ENCODE peak calls at places on chromosomes 4 and X, in five cellular contexts. U is astrocyte, N is adrenal gland, H is psoas muscle, K is mesendoderm. V is an unnamed sample. For H3K4me1, the result is how much of the 10 kb centered on the place peaks cover.

GRCh38 chr4:27628609-27629008 is 768.0 kb downstream of the STIM2 start:
- DNase-seq in U (no peak), N (no peak), H (no peak), K (no peak), V (no peak)

GRCh38 chrX:123590842-123591491 is 141.9 kb downstream of the THOC2 start:
- DNase-seq in U (peak), N (no peak), H (no peak), K (no peak), V (no peak)

GRCh38 chr4:186942745-186943606 is 219.3 kb upstream of the FAT1 start:
- DNase-seq in U (no peak), N (no peak), H (no peak), K (no peak), V (peak)

GRCh38 chrX:34559325-34559724 is 97.8 kb downstream of the TMEM47 start:
- DNase-seq in U (peak), N (no peak), H (no peak), K (no peak), V (no peak)

GRCh38 chrX:38754102-38754790 is 47.0 kb upstream of the MID1IP1 start:
- DNase-seq in U (peak), N (peak), H (no peak), K (peak), V (no peak)

GRCh38 chr4:23166919-23167318 is 474.2 kb downstream of the GBA3 start:
- DNase-seq in U (no peak), N (no peak), H (no peak), K (no peak), V (no peak)

GRCh38 chr4:63983224-63983623 is 426.0 kb downstream of the TECRL start:
- DNase-seq in U (no peak), N (no peak), H (no peak), K (no peak), V (no peak)

GRCh38 chr4:114599231-114600065 is 841 bp downstream of the UGT8 start:
- DNase-seq in U (peak), N (no peak), H (no peak), K (peak), V (peak)

GRCh38 chr4:1939664-1940509 is 68.7 kb downstream of the NSD2 start:
- DNase-seq in U (peak), N (no peak), H (no peak), K (no peak), V (peak)

GRCh38 chrX:22300130-22300529 is 27.4 kb downstream of the CBLL2 start:
- DNase-seq in U (peak), N (peak), H (no peak), K (peak), V (no peak)

GRCh38 chr4:164926301-164926700 is 49.3 kb downstream of the APELA start:
- DNase-seq in U (no peak), N (no peak), H (no peak), K (no peak), V (no peak)

GRCh38 chr4:177861551-177862094 is 419.4 kb upstream of the AGA start:
- DNase-seq in U (no peak), N (no peak), H (no peak), K (no peak), V (peak)

GRCh38 chr4:73836373-73837269 is at the start of gene CXCL6:
- DNase-seq in U (no peak), N (peak), H (peak), K (peak), V (peak)

GRCh38 chr4:142366821-142367220 is 479.3 kb downstream of the INPP4B start:
- DNase-seq in U (no peak), N (no peak), H (no peak), K (peak), V (no peak)

GRCh38 chrX:1231850-1232505 is 19.5 kb upstream of the CRLF2 start:
- DNase-seq in U (no peak), N (no peak), H (no peak), K (no peak), V (no peak)

GRCh38 chrX:154019633-154020499 is at the start of gene IRAK1:
- DNase-seq in U (no peak), N (no peak), H (peak), K (peak), V (peak)

GRCh38 chr4:110621839-110622751 is 782 bp downstream of the PITX2 start:
- DNase-seq in U (no peak), N (no peak), H (no peak), K (peak), V (peak)

GRCh38 chr4:188780686-188781085 is 641.4 kb downstream of the TRIML1 start:
- DNase-seq in U (no peak), N (no peak), H (no peak), K (no peak), V (no peak)

GRCh38 chr4:188780028-188780427 is 640.8 kb downstream of the TRIML1 start:
- DNase-seq in U (no peak), N (no peak), H (no peak), K (peak), V (no peak)

GRCh38 chr4:188781655-188782054 is 642.4 kb downstream of the TRIML1 start:
- DNase-seq in U (no peak), N (no peak), H (no peak), K (peak), V (no peak)

GRCh38 chr4:188779586-188779985 is 640.3 kb downstream of the TRIML1 start:
- DNase-seq in U (no peak), N (no peak), H (no peak), K (no peak), V (no peak)

DNA sequence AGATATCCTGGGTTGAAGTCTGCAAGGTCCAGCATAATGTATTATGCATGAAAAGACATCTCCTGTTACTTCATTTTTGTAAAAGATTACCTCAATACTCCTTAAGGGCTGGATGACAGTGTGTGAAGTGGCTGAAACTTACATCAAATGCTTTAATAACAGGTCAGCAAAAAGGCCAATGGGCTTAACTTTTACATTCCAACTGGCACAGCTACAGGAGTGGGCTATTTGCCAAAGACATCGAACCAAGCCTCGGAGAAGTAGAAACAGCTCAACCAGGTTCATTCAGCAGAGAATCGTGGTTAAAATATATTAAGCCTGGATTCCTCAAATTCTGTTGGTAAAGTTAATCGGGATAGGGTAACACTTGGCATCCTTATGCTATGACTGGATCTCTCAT is 639.6 kb downstream of the TRIML1 start:
- DNase-seq in U (no peak), N (no peak), H (no peak), K (no peak), V (no peak)
- H3K4me1 ChIP-seq in U (under half), N (under half), H (under half), K (under half), V (under half)

GRCh38 chr4:153668647-153669046 is 15.4 kb upstream of the TLR2 start:
- DNase-seq in U (peak), N (no peak), H (no peak), K (no peak), V (no peak)

GRCh38 chr4:153669838-153670237 is 14.2 kb upstream of the TLR2 start:
- DNase-seq in U (no peak), N (no peak), H (no peak), K (no peak), V (no peak)
- H3K27ac ChIP-seq in U (no peak), N (no peak), H (no peak), K (no peak), V (no peak)

GRCh38 chr4:173211838-173212237 is 43.2 kb downstream of the GALNT7 start:
- DNase-seq in U (peak), N (no peak), H (no peak), K (peak), V (no peak)
- H3K4me1 ChIP-seq in U (under half), N (under half), H (under half), K (under half), V (under half)

DNA sequence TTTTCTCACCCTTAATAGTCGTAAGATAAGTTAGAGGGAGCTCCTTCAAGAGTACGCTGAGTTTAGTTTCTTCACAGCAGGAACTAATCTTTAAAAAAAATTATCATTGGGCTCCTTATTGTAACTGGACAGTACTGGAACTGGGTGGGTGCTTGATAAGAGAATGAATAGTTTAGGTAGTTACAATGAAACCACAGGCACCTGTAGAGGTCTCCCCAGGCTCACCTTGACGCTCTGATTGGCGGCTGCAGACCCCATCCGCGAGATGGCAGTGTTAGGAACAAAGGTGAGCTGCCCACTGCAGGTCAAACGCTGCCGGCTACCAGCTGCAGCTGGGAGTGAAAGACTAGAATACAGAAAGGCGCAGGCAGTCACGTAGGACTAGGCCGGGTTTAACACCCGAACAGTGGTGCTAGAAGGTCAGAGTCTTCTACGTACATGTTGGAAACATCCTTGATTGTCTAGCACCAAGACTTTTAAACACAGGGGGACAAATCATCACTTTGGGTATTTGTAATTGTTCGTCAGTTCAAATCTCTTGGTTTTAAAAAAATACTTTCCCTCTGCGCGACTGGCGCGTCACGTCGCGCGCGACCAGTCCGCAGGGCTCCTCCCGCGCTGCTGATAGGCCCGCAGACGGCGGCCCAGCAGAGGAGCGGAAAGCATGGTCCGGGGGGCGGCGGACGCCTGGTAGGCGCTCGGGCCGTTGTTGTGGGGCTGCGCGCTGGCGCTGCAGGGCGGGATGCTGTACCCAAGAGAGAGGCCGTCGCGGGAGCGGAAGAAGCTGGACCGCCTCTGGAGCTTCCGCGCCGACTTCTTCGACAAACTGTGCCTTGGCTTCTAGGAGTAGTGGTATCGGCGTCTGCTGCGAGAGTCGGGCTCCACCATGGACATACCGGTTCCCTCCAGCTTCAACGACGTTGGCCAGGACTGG is 45.6 kb downstream of the SMARCA5 start:
- DNase-seq in U (peak), N (peak), H (peak), K (peak), V (peak)
- H3K27ac ChIP-seq in U (no peak), N (peak), H (peak), K (no peak), V (peak)

GRCh38 chrX:137999542-137999941 is 433.6 kb downstream of the ZIC3 start:
- DNase-seq in U (no peak), N (no peak), H (no peak), K (no peak), V (no peak)
- H3K4me1 ChIP-seq in U (under half), N (under half), H (under half), K (under half), V (under half)

GRCh38 chrX:118536204-118536603 is 40.6 kb downstream of the DOCK11 start:
- DNase-seq in U (no peak), N (no peak), H (no peak), K (no peak), V (no peak)
- H3K27ac ChIP-seq in U (no peak), N (no peak), H (no peak), K (no peak), V (no peak)

GRCh38 chr4:6183740-6184139 is 16.6 kb downstream of the JAKMIP1 start:
- DNase-seq in U (no peak), N (no peak), H (no peak), K (no peak), V (no peak)
- H3K4me1 ChIP-seq in U (under half), N (under half), H (under half), K (under half), V (under half)

GRCh38 chrX:13692771-13693231 is 3.9 kb downstream of the RAB9A start:
- DNase-seq in U (peak), N (no peak), H (no peak), K (no peak), V (no peak)
- H3K27ac ChIP-seq in U (no peak), N (peak), H (peak), K (peak), V (no peak)

GRCh38 chr4:140144050-140144449 is 9.9 kb downstream of the MAML3 start:
- DNase-seq in U (no peak), N (no peak), H (no peak), K (no peak), V (no peak)

GRCh38 chr4:140140566-140140965 is 13.4 kb downstream of the MAML3 start:
- DNase-seq in U (no peak), N (no peak), H (no peak), K (no peak), V (no peak)

GRCh38 chr4:140149851-140150635 is 3.9 kb downstream of the MAML3 start:
- DNase-seq in U (peak), N (peak), H (peak), K (peak), V (peak)

GRCh38 chr4:140141196-140141845 is 12.7 kb downstream of the MAML3 start:
- DNase-seq in U (no peak), N (no peak), H (no peak), K (no peak), V (no peak)

GRCh38 chr4:140144937-140145336 is 9.0 kb downstream of the MAML3 start:
- DNase-seq in U (no peak), N (no peak), H (no peak), K (no peak), V (no peak)
- H3K4me1 ChIP-seq in U (under half), N (under half), H (under half), K (under half), V (under half)